ENCODE peak calls at places on chromosomes 6 and 20, in nine cellular contexts. R, K, V, X, Q, G, Y, U and B are unnamed samples.

GRCh38 chr6:164097557-164098398 is 683.3 kb downstream of the QKI start:
- DNase-seq in R (no peak), K (peak), V (peak), X (no peak), Q (peak), G (peak), Y (no peak), U (peak), B (peak)

GRCh38 chr6:149190228-149190831 is 127.2 kb upstream of the TAB2 start:
- DNase-seq in R (no peak), K (peak), V (peak), X (peak), Q (peak), G (peak), Y (peak), U (peak), B (no peak)

GRCh38 chr20:59525500-59526241 is 78.7 kb upstream of the PHACTR3 start:
- DNase-seq in R (peak), K (peak), V (peak), X (peak), Q (peak), G (no peak), Y (peak), U (peak), B (no peak)

GRCh38 chr20:46206025-46206424 is 87.9 kb downstream of the CD40 start:
- DNase-seq in R (no peak), K (no peak), V (peak), X (no peak), Q (peak), G (peak), Y (no peak), U (peak), B (no peak)

GRCh38 chr20:6590891-6591679 is 176.4 kb upstream of the BMP2 start:
- DNase-seq in R (no peak), K (no peak), V (peak), X (no peak), Q (peak), G (peak), Y (no peak), U (peak), B (no peak)

GRCh38 chr6:79494841-79495240 is 42.4 kb downstream of the LCA5 start:
- DNase-seq in R (no peak), K (peak), V (no peak), X (no peak), Q (no peak), G (no peak), Y (no peak), U (no peak), B (no peak)

GRCh38 chr6:40350193-40350941 is 236.8 kb downstream of the LRFN2 start:
- DNase-seq in R (no peak), K (no peak), V (no peak), X (no peak), Q (no peak), G (no peak), Y (no peak), U (no peak), B (no peak)

GRCh38 chr6:89145461-89145961 is 344 bp upstream of the PM20D2 start:
- DNase-seq in R (no peak), K (peak), V (peak), X (peak), Q (peak), G (no peak), Y (no peak), U (peak), B (no peak)

GRCh38 chr6:17984822-17985660 is 2.4 kb downstream of the KIF13A start:
- DNase-seq in R (no peak), K (no peak), V (peak), X (no peak), Q (peak), G (no peak), Y (no peak), U (peak), B (no peak)

GRCh38 chr6:17032595-17033591 is 69.0 kb upstream of the STMND1 start:
- DNase-seq in R (no peak), K (no peak), V (peak), X (no peak), Q (peak), G (peak), Y (no peak), U (peak), B (peak)

GRCh38 chr6:99330159-99330558 is 19.3 kb downstream of the FAXC start:
- DNase-seq in R (peak), K (peak), V (peak), X (peak), Q (peak), G (peak), Y (peak), U (peak), B (no peak)

DNA sequence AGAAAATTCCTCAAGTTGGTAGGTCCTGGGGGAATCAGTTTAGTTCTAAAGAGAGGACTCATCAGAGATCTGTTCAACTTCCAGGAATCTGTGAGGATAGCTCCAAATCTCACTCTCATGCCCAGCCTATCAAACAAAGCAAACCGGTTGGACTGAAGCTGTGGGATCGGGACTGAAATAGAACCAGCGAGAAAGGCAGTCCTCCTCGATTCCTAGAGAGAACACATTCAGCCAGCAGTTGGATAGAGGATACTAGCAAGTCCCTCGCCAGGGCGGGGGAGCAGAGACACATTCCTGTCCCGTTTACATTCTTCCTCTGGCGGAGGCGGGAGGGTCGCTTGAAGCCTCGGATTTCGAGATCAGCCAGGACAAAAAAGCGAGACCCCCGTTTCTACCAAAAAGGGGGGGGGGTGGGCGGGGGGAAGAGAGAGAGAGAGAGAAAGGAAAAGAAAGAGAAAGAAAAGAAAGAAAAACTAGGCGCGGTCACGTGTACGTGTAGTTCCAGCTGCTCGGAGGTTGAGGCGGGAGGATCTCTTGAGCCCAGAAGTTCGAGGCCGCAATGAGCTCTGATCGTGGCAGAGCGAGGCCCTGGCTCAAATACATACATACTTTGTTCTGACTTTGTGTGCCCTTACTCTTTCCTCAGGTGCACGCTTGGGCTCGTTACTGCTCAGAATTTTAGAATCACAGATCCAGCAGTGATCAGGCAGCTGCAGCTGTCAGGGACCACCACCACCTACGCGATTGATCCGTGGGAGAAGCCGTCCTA is 19.5 kb downstream of the ZNF311 start:
- DNase-seq in R (peak), K (peak), V (peak), X (no peak), Q (peak), G (peak), Y (peak), U (peak), B (peak)
- H3K9ac ChIP-seq in R (peak), K (no peak), V (peak), X (no peak), Q (peak), G (peak), Y (peak), U (peak), B (peak)

GRCh38 chr20:1185781-1186334 is 1.1 kb upstream of the TMEM74B start:
- DNase-seq in R (peak), K (peak), V (peak), X (peak), Q (peak), G (peak), Y (peak), U (peak), B (no peak)

GRCh38 chr20:1184638-1185315 is at the start of gene TMEM74B:
- DNase-seq in R (no peak), K (peak), V (no peak), X (no peak), Q (no peak), G (no peak), Y (no peak), U (peak), B (no peak)

GRCh38 chr20:1184260-1184637 is 532 bp downstream of the TMEM74B start:
- DNase-seq in R (no peak), K (no peak), V (no peak), X (no peak), Q (no peak), G (no peak), Y (no peak), U (no peak), B (no peak)

GRCh38 chr20:1186367-1186991 is 1.7 kb upstream of the TMEM74B start:
- DNase-seq in R (no peak), K (no peak), V (no peak), X (no peak), Q (no peak), G (no peak), Y (peak), U (no peak), B (no peak)

DNA sequence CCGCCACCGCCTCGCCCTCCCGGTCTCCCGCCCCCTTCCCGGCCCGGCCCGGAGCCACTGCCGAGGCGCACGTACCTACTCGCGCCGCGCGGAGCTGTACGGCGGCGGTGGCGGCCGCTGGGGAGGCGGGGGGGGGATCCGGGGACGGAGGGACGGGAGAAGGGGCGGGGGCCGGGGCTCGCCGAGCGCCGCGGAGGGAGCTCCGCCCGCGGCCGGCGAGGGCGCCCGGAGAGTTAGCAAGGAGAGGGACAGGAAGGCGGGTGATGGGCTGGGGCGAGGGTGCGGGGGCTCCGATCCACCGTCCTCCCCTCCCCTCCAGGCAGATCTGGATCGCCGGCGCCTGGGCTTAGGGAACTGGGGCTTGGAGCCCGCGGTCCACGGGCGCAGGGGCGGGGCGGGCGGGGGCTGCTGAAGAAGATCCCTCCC is 548 bp upstream of the TMEM74B start:
- DNase-seq in R (no peak), K (peak), V (no peak), X (no peak), Q (no peak), G (no peak), Y (no peak), U (peak), B (no peak)
- TF ChIP-seq EZH2 in R (no peak), K (no peak), V (no peak), X (no peak), Q (no peak), G (peak), Y (no peak), U (no peak), B (no peak)

DNA sequence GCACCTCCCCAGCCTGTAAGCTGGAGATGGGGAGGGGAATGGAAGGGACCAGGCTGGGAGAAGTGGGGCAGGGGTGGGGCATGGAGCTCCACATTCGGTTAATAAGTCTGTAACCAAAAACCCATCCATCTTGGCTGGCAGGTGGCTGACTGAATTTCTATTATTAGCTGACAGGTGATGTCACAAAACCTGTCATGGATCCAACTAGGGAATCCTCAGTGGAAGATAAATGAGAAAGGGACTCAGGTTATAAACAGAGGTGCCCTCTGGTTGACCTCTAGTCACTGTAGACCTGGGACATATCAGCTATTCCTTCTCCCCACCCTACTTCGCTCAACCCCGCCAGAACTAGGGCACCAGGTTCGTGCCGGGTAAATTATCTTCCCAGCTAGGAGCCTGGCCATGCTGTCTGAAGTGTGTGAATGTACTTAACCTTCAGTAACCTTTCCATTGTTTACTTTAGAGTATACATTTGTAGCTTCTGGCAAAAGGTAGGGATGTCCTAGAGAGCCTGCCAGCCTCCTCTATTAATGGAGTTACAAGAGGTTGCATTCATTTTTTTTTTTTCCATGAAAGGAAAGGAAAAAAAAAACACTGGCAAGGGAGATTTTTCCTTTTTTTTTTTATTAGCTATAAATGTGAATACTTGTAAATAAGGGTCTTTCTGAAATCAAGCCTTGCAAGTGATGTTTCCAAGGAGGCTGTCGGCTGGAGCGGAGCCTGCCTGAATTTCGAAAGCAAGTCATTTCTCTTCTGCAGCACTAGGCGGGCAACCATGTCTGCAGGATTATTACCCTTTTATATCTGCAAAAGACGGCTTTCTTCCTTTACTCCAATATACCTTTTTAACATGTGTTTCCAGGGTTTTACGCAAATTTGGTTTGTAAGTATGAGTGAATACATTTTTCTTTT is 135.9 kb downstream of the TMEM242 start:
- DNase-seq in R (no peak), K (no peak), V (peak), X (no peak), Q (peak), G (peak), Y (peak), U (no peak), B (no peak)
- H3K27ac ChIP-seq in R (no peak), K (no peak), V (no peak), X (no peak), Q (no peak), G (peak), Y (no peak), U (no peak), B (no peak)

GRCh38 chr6:119541132-119541905 is 191.8 kb upstream of the MAN1A1 start:
- DNase-seq in R (peak), K (no peak), V (no peak), X (no peak), Q (peak), G (peak), Y (no peak), U (peak), B (peak)
- H3K9ac ChIP-seq in R (no peak), K (no peak), V (no peak), X (no peak), Q (peak), G (peak), Y (no peak), U (peak), B (no peak)

GRCh38 chr6:100462990-100463684 is 1.6 kb downstream of the SIM1 start:
- DNase-seq in R (no peak), K (no peak), V (peak), X (no peak), Q (no peak), G (no peak), Y (no peak), U (no peak), B (no peak)
- TF ChIP-seq EZH2 in R (no peak), K (peak), V (no peak), X (no peak), Q (no peak), G (peak), Y (no peak), U (no peak), B (no peak)